ENCODE peak calls at places on chromosomes 1 and 21, in five cellular contexts. O is prostate gland, H is SK-N-SH, U is endothelial cell of umbilical vein, L is K562. J is an unnamed sample.

GRCh38 chr1:26597629-26598039 is 68.1 kb downstream of the RPS6KA1 start:
- DNase-seq in O (peak; percentile 10), H (peak; percentile 67), U (peak; percentile 72), L (peak; percentile 63), J (no peak)

GRCh38 chr21:34126691-34127090 is 53.3 kb downstream of the MRPS6 start:
- DNase-seq in O (no peak), H (no peak), U (no peak), L (no peak), J (peak; percentile 79)

GRCh38 chr1:150006881-150007401 is 3.6 kb downstream of the OTUD7B start:
- DNase-seq in O (no peak), H (no peak), U (no peak), L (peak; percentile 32), J (no peak)

GRCh38 chr1:196131691-196132090 is 476.5 kb downstream of the KCNT2 start:
- DNase-seq in O (no peak), H (no peak), U (no peak), L (no peak), J (no peak)

GRCh38 chr21:16978309-16978895 is 534.4 kb upstream of the CXADR start:
- DNase-seq in O (no peak), H (no peak), U (no peak), L (no peak), J (no peak)

GRCh38 chr1:153790282-153790995 is 15.2 kb downstream of the SLC27A3 start:
- DNase-seq in O (peak; percentile 51), H (no peak), U (peak; percentile 85), L (no peak), J (peak; percentile 97)

GRCh38 chr1:47415728-47416318 is at the start of gene FOXE3:
- DNase-seq in O (no peak), H (peak; percentile 30), U (no peak), L (no peak), J (no peak)

GRCh38 chr1:152495066-152495675 is 15.4 kb upstream of the LCE5A start:
- DNase-seq in O (no peak), H (peak; percentile 47), U (peak; percentile 21), L (peak; percentile 38), J (no peak)

GRCh38 chr1:119329521-119329920 is 39.1 kb upstream of the HAO2 start:
- DNase-seq in O (no peak), H (no peak), U (no peak), L (no peak), J (no peak)

GRCh38 chr1:97500696-97501297 is 420.0 kb downstream of the DPYD start:
- DNase-seq in O (no peak), H (no peak), U (no peak), L (no peak), J (no peak)

GRCh38 chr1:219542828-219543518 is 69.9 kb downstream of the ZC3H11B start:
- DNase-seq in O (no peak), H (no peak), U (peak; percentile 24), L (no peak), J (no peak)

GRCh38 chr1:149962039-149962647 is 25.5 kb upstream of the MTMR11 start:
- DNase-seq in O (peak; percentile 68), H (peak; percentile 62), U (peak; percentile 81), L (peak; percentile 52), J (no peak)

GRCh38 chr1:10494754-10495474 is 20.2 kb downstream of the PEX14 start:
- DNase-seq in O (peak; percentile 76), H (peak; percentile 84), U (peak; percentile 59), L (peak; percentile 87), J (peak; percentile 79)

GRCh38 chr1:8456306-8456912 is 138.5 kb downstream of the SLC45A1 start:
- DNase-seq in O (no peak), H (no peak), U (peak; percentile 78), L (no peak), J (no peak)

GRCh38 chr1:177898377-177898648 is 71.5 kb downstream of the SEC16B start:
- DNase-seq in O (no peak), H (no peak), U (no peak), L (no peak), J (no peak)

GRCh38 chr1:200075938-200076546 is 48.5 kb downstream of the NR5A2 start:
- DNase-seq in O (peak; percentile 6), H (no peak), U (peak; percentile 99), L (no peak), J (no peak)

GRCh38 chr1:156874572-156874971 is 13.9 kb downstream of the NTRK1 start:
- DNase-seq in O (no peak), H (no peak), U (no peak), L (no peak), J (no peak)

GRCh38 chr1:29247044-29247443 is 10.7 kb downstream of the PTPRU start:
- DNase-seq in O (no peak), H (no peak), U (no peak), L (no peak), J (no peak)

GRCh38 chr21:46319192-46319591 is 4.5 kb downstream of the C21orf58 start:
- DNase-seq in O (no peak), H (no peak), U (no peak), L (no peak), J (no peak)

GRCh38 chr1:44842763-44843655 is at the start of gene PTCH2:
- DNase-seq in O (peak; percentile 51), H (peak; percentile 98), U (peak; percentile 68), L (peak; percentile 91), J (peak; percentile 93)

GRCh38 chr1:70438529-70438928 is 27.5 kb downstream of the CTH start:
- DNase-seq in O (no peak), H (no peak), U (no peak), L (no peak), J (no peak)

GRCh38 chr1:155050560-155051341 is at the start of gene ADAM15:
- DNase-seq in O (peak; percentile 77), H (peak; percentile 99), U (peak; percentile 81), L (peak; percentile 98), J (peak; percentile 93)
- TF ChIP-seq POLR2AphosphoS5 in O (peak; percentile 41), H (peak; percentile 21), U (no peak), L (no peak), J (peak; percentile 59)

DNA sequence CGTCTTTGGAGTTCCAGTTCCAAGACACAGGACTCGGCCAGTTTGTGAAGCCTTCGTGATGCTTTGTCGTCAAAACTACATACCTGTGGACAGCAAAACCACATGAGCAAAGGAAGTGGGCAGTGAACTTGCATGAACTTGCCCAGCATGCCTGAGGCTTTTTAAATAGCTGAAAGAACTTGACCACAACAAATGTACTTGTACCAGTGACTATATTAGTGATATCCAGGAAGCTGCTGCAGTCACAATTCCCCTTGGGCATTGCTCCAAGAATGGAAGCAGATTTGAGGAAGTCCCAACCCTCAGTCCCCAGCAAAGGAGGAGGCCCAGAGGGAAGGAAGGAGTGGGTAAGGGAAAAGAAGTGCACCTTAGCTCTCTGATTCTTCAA is 2.6 kb downstream of the FUCA1 start:
- DNase-seq in O (peak; percentile 7), H (no peak), U (no peak), L (no peak), J (no peak)
- H3K27ac ChIP-seq in O (no peak overlapping the region), H (no peak overlapping the region), U (no peak overlapping the region), L (no peak overlapping the region), J (no peak overlapping the region)

GRCh38 chr1:183872406-183872805 is 67.5 kb downstream of the RGL1 start:
- DNase-seq in O (no peak), H (no peak), U (peak; percentile 72), L (no peak), J (no peak)
- H3K4me1 ChIP-seq in O (peaks cover 12% of the 10 kb centered on the region), H (peaks cover 20% of the 10 kb centered on the region), U (peaks cover 75% of the 10 kb centered on the region), L (no peaks in the 10 kb centered on the region), J (peaks cover 55% of the 10 kb centered on the region)

GRCh38 chr1:33348676-33349080 is 27.8 kb upstream of the A3GALT2 start:
- DNase-seq in O (no peak), H (peak; percentile 50), U (peak; percentile 44), L (no peak), J (peak; percentile 65)
- TF ChIP-seq POLR2AphosphoS5 in O (peak; percentile 27), H (peak; percentile 2), U (no peak), L (no peak), J (no peak)

DNA sequence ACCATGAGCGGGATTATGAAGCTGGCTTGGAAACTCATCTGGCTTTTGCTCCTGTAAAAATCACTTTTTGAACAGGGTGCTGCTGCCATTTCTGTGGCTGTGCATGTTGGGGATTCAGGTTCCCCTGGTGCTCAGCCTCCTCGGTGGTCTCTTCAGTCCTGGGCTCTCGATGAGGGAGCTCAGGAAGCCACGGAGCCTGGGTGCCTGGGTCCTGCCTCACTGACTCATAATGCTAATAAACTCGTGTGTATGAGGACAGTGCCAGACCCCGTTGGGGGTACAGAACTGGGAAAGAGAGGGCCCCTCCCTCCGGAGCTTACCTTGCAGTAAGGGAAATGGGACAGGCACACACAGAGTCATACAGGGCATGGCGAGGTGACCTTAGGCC is 5.8 kb downstream of the COQ8A start:
- DNase-seq in O (no peak), H (no peak), U (no peak), L (no peak), J (no peak)
- H3K27ac ChIP-seq in O (peak overlapping the region; percentile 43), H (no peak overlapping the region), U (no peak overlapping the region), L (no peak overlapping the region), J (peak overlapping the region; percentile 42)

DNA sequence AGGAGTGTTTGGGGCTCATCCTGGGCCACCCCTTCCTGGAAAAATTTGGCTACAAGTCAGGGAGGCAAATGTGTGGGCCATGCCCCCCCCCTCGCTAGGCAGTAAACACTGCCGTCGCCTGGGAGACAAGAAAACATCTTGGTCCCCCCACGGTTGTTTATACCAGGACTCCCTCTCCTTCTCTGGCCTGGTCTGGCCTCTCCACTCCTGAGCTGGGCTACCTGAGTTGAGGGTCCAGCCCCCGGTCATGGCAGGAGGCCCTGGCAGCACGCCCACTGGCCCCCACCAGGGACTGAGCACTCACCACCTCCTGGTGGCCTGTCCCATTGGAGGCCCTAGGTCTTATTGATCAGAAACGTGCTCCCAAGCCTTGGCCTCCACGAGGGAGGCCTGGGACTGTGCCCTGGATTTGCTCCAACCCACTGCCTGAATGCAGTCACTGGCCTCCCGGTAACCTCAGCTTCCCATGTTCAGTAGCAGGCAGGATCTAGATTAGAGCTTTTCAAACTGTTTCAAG is 15.8 kb downstream of the KCNQ4 start:
- DNase-seq in O (no peak), H (no peak), U (peak; percentile 16), L (no peak), J (peak; percentile 88)
- H3K4me1 ChIP-seq in O (peaks cover 4% of the 10 kb centered on the region), H (no peaks in the 10 kb centered on the region), U (peaks cover 14% of the 10 kb centered on the region), L (peaks cover 36% of the 10 kb centered on the region), J (peaks cover 80% of the 10 kb centered on the region)

GRCh38 chr1:223014142-223014873 is 128.7 kb downstream of the TLR5 start:
- DNase-seq in O (no peak), H (no peak), U (no peak), L (no peak), J (no peak)
- TF ChIP-seq POLR2AphosphoS5 in O (no peak), H (no peak), U (no peak), L (no peak), J (no peak)

GRCh38 chr1:201717286-201717685 is 111.7 kb upstream of the IPO9 start:
- DNase-seq in O (no peak), H (no peak), U (no peak), L (no peak), J (peak; percentile 51)
- H3K27ac ChIP-seq in O (no peak overlapping the region), H (no peak overlapping the region), U (no peak overlapping the region), L (no peak overlapping the region), J (peak overlapping the region; percentile 91)

GRCh38 chr1:43543567-43543966 is 12.9 kb downstream of the PTPRF start:
- DNase-seq in O (no peak), H (no peak), U (no peak), L (no peak), J (no peak)
- H3K4me1 ChIP-seq in O (peaks cover 57% of the 10 kb centered on the region), H (no peaks in the 10 kb centered on the region), U (peaks cover 28% of the 10 kb centered on the region), L (no peaks in the 10 kb centered on the region), J (no peaks in the 10 kb centered on the region)

GRCh38 chr1:94895518-94895917 is 31.4 kb downstream of the CNN3 start:
- DNase-seq in O (no peak), H (no peak), U (no peak), L (no peak), J (no peak)
- TF ChIP-seq POLR2AphosphoS5 in O (no peak), H (no peak), U (no peak), L (no peak), J (no peak)

J was measured in sigmoid colon.